ENCODE peak calls at places on chromosome 1, in seven cellular contexts. X, Q, N, F, K, M and R are unnamed samples.

GRCh38 chr1:228347181-228347580 is 59.5 kb downstream of the TRIM11 start:
- DNase-seq in X (no peak), Q (no peak), N (no peak), F (no peak), K (no peak), M (no peak), R (no peak)

GRCh38 chr1:35178874-35179380 is 14.0 kb downstream of the SFPQ start:
- DNase-seq in X (no peak), Q (peak), N (no peak), F (no peak), K (no peak), M (no peak), R (no peak)

GRCh38 chr1:31753623-31754349 is 10.4 kb downstream of the ADGRB2 start:
- DNase-seq in X (no peak), Q (no peak), N (no peak), F (no peak), K (no peak), M (no peak), R (no peak)

GRCh38 chr1:203078478-203078877 is 7.3 kb downstream of the MYOG start:
- DNase-seq in X (no peak), Q (no peak), N (no peak), F (no peak), K (no peak), M (no peak), R (no peak)

GRCh38 chr1:229875086-229875485 is 192.0 kb upstream of the GALNT2 start:
- DNase-seq in X (no peak), Q (no peak), N (no peak), F (no peak), K (no peak), M (no peak), R (no peak)

GRCh38 chr1:96998466-96998865 is 276.9 kb downstream of the PTBP2 start:
- DNase-seq in X (no peak), Q (no peak), N (no peak), F (no peak), K (no peak), M (no peak), R (no peak)

GRCh38 chr1:38539931-38540330 is 319.6 kb downstream of the RRAGC start:
- DNase-seq in X (no peak), Q (no peak), N (no peak), F (no peak), K (no peak), M (no peak), R (no peak)

GRCh38 chr1:241998412-241998921 is 431 bp downstream of the MAP1LC3C start:
- DNase-seq in X (peak), Q (peak), N (peak), F (peak), K (peak), M (peak), R (peak)

GRCh38 chr1:156823210-156823790 is 6.7 kb upstream of the SH2D2A start:
- DNase-seq in X (no peak), Q (no peak), N (no peak), F (no peak), K (no peak), M (no peak), R (no peak)

GRCh38 chr1:30732277-30732996 is 9.1 kb upstream of the MATN1 start:
- DNase-seq in X (no peak), Q (no peak), N (peak), F (no peak), K (no peak), M (peak), R (no peak)

GRCh38 chr1:151831605-151832004 is at the start of gene RORC:
- DNase-seq in X (no peak), Q (no peak), N (no peak), F (no peak), K (no peak), M (no peak), R (no peak)

GRCh38 chr1:40740039-40740991 is 43.3 kb upstream of the KCNQ4 start:
- DNase-seq in X (no peak), Q (no peak), N (no peak), F (no peak), K (no peak), M (no peak), R (no peak)

GRCh38 chr1:156926175-156926574 is 5.7 kb downstream of the LRRC71 start:
- DNase-seq in X (no peak), Q (peak), N (peak), F (no peak), K (no peak), M (peak), R (peak)

GRCh38 chr1:43143441-43143888 is 28.6 kb downstream of the EBNA1BP2 start:
- DNase-seq in X (no peak), Q (peak), N (peak), F (no peak), K (no peak), M (no peak), R (peak)

GRCh38 chr1:231465051-231465450 is 43.0 kb upstream of the EGLN1 start:
- DNase-seq in X (no peak), Q (no peak), N (no peak), F (no peak), K (no peak), M (no peak), R (no peak)

GRCh38 chr1:150012611-150013010 is 2.1 kb upstream of the OTUD7B start:
- DNase-seq in X (no peak), Q (no peak), N (no peak), F (no peak), K (no peak), M (no peak), R (no peak)

GRCh38 chr1:117501275-117501674 is 104.6 kb upstream of the TENT5C start:
- DNase-seq in X (no peak), Q (no peak), N (no peak), F (no peak), K (no peak), M (peak), R (no peak)

GRCh38 chr1:217614319-217614718 is 16.6 kb downstream of the GPATCH2 start:
- DNase-seq in X (no peak), Q (no peak), N (no peak), F (no peak), K (no peak), M (no peak), R (no peak)

GRCh38 chr1:85607126-85607912 is 26.8 kb downstream of the CCN1 start:
- DNase-seq in X (no peak), Q (peak), N (peak), F (no peak), K (no peak), M (peak), R (peak)